ENCODE peak calls at places on chromosomes 5 and 9, in five cellular contexts. G is thoracic aorta; Z is keratinocyte; J is effector memory CD4-positive, alpha-beta T cell; L is A673. W is an unnamed sample.

GRCh38 chr9:134365791-134366222 is 39.6 kb downstream of the RXRA start:
- DNase-seq in L (peak; percentile 79), Z (no peak), G (no peak), J (no peak), W (no peak)

GRCh38 chr9:125142560-125143376 is 560 bp downstream of the SCAI start:
- DNase-seq in Z (no peak), L (peak; percentile 18), G (no peak), J (no peak), W (no peak)

GRCh38 chr5:126460459-126460858 is 37.2 kb downstream of the GRAMD2B start:
- DNase-seq in G (no peak), L (no peak), J (no peak), Z (no peak), W (peak; percentile 18)

GRCh38 chr5:95087819-95088317 is 197.0 kb downstream of the MCTP1 start:
- DNase-seq in J (no peak), G (no peak), Z (no peak), L (no peak), W (no peak)

GRCh38 chr5:8059337-8059736 is 190.4 kb downstream of the MTRR start:
- DNase-seq in Z (no peak), G (no peak), J (no peak), L (no peak), W (no peak)

GRCh38 chr5:6827815-6828214 is 114.6 kb downstream of the TENT4A start:
- DNase-seq in G (no peak), L (no peak), Z (no peak), J (no peak), W (no peak)

GRCh38 chr5:130323804-130324454 is 419.7 kb downstream of the CHSY3 start:
- DNase-seq in L (no peak), J (no peak), Z (peak; percentile 50), G (no peak), W (no peak)

GRCh38 chr9:84317563-84317962 is 23.0 kb downstream of the SLC28A3 start:
- DNase-seq in L (no peak), G (no peak), Z (no peak), J (no peak), W (no peak)

GRCh38 chr9:93035106-93035660 is 23.3 kb upstream of the SUSD3 start:
- DNase-seq in J (no peak), Z (no peak), G (no peak), L (no peak), W (no peak)

GRCh38 chr9:101246691-101247090 is 138.1 kb downstream of the BAAT start:
- DNase-seq in J (no peak), L (no peak), Z (no peak), G (no peak), W (no peak)

GRCh38 chr5:105702323-105702722 is 1968.4 kb downstream of the EFNA5 start:
- DNase-seq in J (no peak), G (no peak), L (no peak), Z (no peak), W (no peak)

GRCh38 chr9:86434039-86434726 is 80.0 kb upstream of the TUT7 start:
- DNase-seq in Z (no peak), L (peak; percentile 84), G (no peak), J (no peak), W (no peak)

GRCh38 chr9:116765009-116765408 is 77.9 kb downstream of the TRIM32 start:
- DNase-seq in G (no peak), L (no peak), Z (no peak), J (no peak), W (no peak)

GRCh38 chr5:57304931-57305330 is 131.1 kb downstream of the GPBP1 start:
- DNase-seq in J (no peak), Z (no peak), L (no peak), G (no peak), W (no peak)

GRCh38 chr5:102760815-102761214 is 5.7 kb downstream of the PAM start:
- DNase-seq in J (no peak), L (no peak), Z (no peak), G (no peak), W (no peak)

GRCh38 chr5:150637245-150638052 is 3.0 kb upstream of the SYNPO start:
- DNase-seq in G (no peak), J (no peak), Z (no peak), L (peak; percentile 45), W (no peak)

GRCh38 chr5:50751064-50751657 is 84.7 kb downstream of the PARP8 start:
- DNase-seq in Z (no peak), L (peak; percentile 67), G (no peak), J (peak; percentile 8), W (no peak)

GRCh38 chr5:109986726-109987125 is 297.0 kb downstream of the MAN2A1 start:
- DNase-seq in G (no peak), J (no peak), Z (no peak), L (no peak), W (no peak)

GRCh38 chr5:107578051-107578635 is 92.6 kb downstream of the EFNA5 start:
- DNase-seq in Z (peak; percentile 28), G (no peak), J (no peak), L (no peak), W (no peak)

GRCh38 chr9:112516769-112517168 is 30.1 kb downstream of the KIAA1958 start:
- DNase-seq in J (no peak), L (no peak), Z (no peak), G (no peak), W (no peak)

GRCh38 chr9:88783613-88784230 is 207.5 kb upstream of the S1PR3 start:
- DNase-seq in J (no peak), G (no peak), L (no peak), Z (no peak), W (no peak)

GRCh38 chr5:172534229-172535169 is 80.2 kb upstream of the SH3PXD2B start:
- DNase-seq in J (no peak), G (no peak), L (no peak), Z (no peak), W (no peak)

DNA sequence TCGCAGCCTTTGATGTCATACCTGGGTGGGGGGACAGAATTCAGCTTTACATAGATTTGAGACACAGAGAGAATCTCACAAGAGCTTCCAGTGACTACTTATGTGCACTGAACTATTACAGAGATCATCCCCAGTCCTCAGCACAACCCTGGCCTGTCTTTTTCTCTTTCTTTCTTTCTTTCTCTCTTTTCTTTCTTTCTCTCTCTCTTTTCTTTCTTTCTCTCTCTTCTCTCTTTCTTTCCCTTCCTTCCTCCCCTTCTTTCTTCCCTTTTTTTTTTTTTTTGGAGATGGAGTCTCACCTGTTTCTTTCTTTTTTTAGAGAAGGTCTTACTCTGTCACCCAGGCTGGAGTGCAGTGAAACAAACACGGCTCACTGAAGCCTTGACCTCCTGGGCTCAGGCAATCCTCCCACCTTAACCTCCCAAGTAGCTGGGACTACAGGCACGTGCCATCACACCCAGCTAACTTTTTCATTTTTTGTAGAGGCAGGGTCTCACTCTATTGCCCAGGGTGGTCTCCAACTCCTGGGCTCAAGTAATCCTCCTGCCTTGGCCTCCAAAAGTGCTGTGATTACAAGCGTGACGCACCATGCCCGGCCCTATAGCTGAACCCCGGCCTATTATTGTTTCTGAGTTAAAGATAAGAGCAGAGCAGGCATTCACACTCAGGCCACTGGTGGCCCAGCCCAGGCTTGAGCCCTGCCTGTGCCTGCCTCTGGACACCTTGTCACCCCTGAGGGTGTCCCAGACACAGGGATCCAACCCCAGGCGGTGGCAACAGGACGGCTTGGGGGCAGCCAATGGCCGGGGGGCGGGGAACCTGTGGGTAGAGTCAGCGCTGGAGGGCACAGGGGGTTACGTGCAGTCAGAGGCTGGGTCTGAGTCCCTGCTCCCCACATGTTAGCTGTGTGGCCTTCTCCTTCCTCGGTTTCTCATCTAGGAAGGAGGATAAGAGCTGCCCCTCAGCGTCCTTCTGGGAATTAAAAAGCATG is 4.3 kb downstream of the PIP5KL1 start:
- DNase-seq in J (no peak), L (no peak), G (no peak), Z (no peak), W (no peak)
- H3K27ac ChIP-seq in J (no peak overlapping the region), L (no peak overlapping the region), G (no peak overlapping the region), Z (no peak overlapping the region), W (no peak overlapping the region)

DNA sequence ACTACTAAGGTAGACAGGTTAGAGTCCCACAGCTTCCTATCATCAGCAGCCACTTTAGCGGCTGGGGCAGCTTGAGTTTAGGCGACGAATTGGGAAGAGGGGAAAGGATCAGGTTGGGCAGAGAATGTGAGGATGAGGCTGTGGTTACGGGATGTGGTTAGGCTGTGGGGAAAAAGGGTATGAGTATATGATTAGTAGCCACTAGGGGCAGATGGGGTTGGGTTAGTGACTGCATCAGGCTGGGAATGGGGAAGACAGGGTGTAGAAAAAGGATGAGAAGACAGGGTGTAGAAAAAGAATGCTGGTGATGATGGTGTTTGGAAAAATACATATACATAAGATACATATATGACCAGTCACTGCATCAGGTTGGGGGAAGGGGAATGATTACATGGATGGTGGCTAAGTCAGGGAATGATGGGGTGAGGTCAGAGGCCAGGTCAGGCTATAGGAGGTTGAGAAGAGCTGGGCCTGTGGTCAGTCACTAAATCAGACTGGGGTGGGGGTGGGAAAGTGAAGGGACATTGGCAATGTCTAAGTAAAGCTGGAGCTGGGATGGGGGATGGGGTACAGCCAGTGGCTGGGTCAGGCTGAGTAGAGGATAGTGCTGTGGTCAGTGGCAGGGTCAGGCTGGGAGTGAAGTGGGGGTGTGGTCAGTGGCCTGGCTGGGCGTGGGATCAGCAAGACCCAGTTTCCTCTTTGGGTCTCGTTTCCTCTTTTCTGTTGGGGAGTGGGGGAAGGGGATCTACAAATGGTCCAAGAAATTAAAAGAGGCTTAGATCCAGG is 2.1 kb downstream of the TLN1 start:
- DNase-seq in G (no peak), J (peak; percentile 23), Z (peak; percentile 49), L (peak; percentile 61), W (no peak)
- H3K27ac ChIP-seq in G (peak overlapping the region; percentile 99), J (peak overlapping the region; percentile 88), Z (peak overlapping the region; percentile 1), L (no peak overlapping the region), W (peak overlapping the region; percentile 90)

GRCh38 chr5:142598338-142598700 is 87.6 kb downstream of the FGF1 start:
- DNase-seq in Z (no peak), L (no peak), J (no peak), G (no peak), W (no peak)
- H3K27ac ChIP-seq in Z (peak overlapping the region; percentile 21), L (no peak overlapping the region), J (no peak overlapping the region), G (no peak overlapping the region), W (no peak overlapping the region)

GRCh38 chr5:10418654-10419345 is 22.9 kb upstream of the ROPN1L start:
- DNase-seq in G (no peak), L (no peak), Z (no peak), J (no peak), W (no peak)

GRCh38 chr5:10421841-10422691 is 19.6 kb upstream of the ROPN1L start:
- DNase-seq in L (no peak), G (no peak), J (no peak), Z (no peak), W (peak; percentile 31)

GRCh38 chr5:10420926-10421325 is 20.8 kb upstream of the ROPN1L start:
- DNase-seq in G (no peak), L (no peak), Z (no peak), J (no peak), W (no peak)

GRCh38 chr5:10420468-10420867 is 21.2 kb upstream of the ROPN1L start:
- DNase-seq in G (no peak), Z (no peak), L (no peak), J (no peak), W (no peak)

GRCh38 chr5:10416868-10417267 is 24.8 kb upstream of the ROPN1L start:
- DNase-seq in G (no peak), Z (no peak), J (no peak), L (no peak), W (no peak)
- H3K27ac ChIP-seq in G (no peak overlapping the region), Z (no peak overlapping the region), J (no peak overlapping the region), L (no peak overlapping the region), W (no peak overlapping the region)

GRCh38 chr5:139880416-139881144 is 85.0 kb downstream of the PSD2 start:
- DNase-seq in G (no peak), Z (no peak), L (no peak), J (no peak), W (no peak)
- H3K27ac ChIP-seq in G (no peak overlapping the region), Z (no peak overlapping the region), L (no peak overlapping the region), J (no peak overlapping the region), W (no peak overlapping the region)

W was measured in substantia nigra.